ENCODE peak calls at places on chromosomes 16 and 17, in seven cellular contexts. X, K, H, W, F, V and J are unnamed samples. For H3K36me3, the result is how much of the 10 kb centered on the place peaks cover.

GRCh38 chr16:84356591-84357116 is 11.7 kb upstream of the ATP2C2 start:
- DNase-seq in K (peak), W (no peak), V (peak), F (peak), X (no peak), H (peak), J (no peak)

GRCh38 chr16:88705076-88705684 is 1.0 kb downstream of the RNF166 start:
- DNase-seq in W (peak), V (no peak), H (no peak), F (peak), X (no peak), K (no peak), J (peak)

GRCh38 chr17:16129441-16129840 is 85.9 kb downstream of the NCOR1 start:
- DNase-seq in X (no peak), H (no peak), F (no peak), V (no peak), W (no peak), K (no peak), J (no peak)

GRCh38 chr17:76365256-76365903 is 11.7 kb upstream of the PRPSAP1 start:
- DNase-seq in X (no peak), V (no peak), H (peak), W (no peak), F (no peak), K (no peak), J (no peak)

GRCh38 chr16:66127459-66128362 is 238.8 kb upstream of the CDH5 start:
- DNase-seq in V (no peak), K (no peak), H (peak), X (no peak), F (peak), W (peak), J (no peak)

GRCh38 chr17:19304209-19304608 is 58.3 kb downstream of the B9D1 start:
- DNase-seq in F (peak), H (no peak), X (no peak), V (no peak), K (no peak), W (no peak), J (peak)

GRCh38 chr16:53925011-53925410 is 221.1 kb downstream of the FTO start:
- DNase-seq in H (no peak), F (no peak), X (no peak), W (no peak), V (no peak), K (peak), J (no peak)

GRCh38 chr17:1203111-1203966 is 23.6 kb upstream of the ABR start:
- DNase-seq in V (peak), K (no peak), F (peak), H (peak), X (no peak), W (peak), J (peak)

GRCh38 chr17:8391711-8392110 is 5.9 kb downstream of the RNF222 start:
- DNase-seq in W (no peak), V (peak), X (no peak), H (no peak), F (no peak), K (no peak), J (no peak)

GRCh38 chr16:75632857-75633256 is 9.8 kb upstream of the ADAT1 start:
- DNase-seq in K (peak), W (no peak), F (no peak), V (no peak), X (no peak), H (no peak), J (no peak)

GRCh38 chr16:47584464-47585225 is 123.5 kb downstream of the PHKB start:
- DNase-seq in W (no peak), X (no peak), F (no peak), K (no peak), V (no peak), H (no peak), J (no peak)

GRCh38 chr17:915416-916201 is 64.0 kb downstream of the NXN start:
- DNase-seq in W (peak), K (no peak), F (peak), H (peak), V (no peak), X (no peak), J (no peak)

GRCh38 chr16:84061236-84061830 is 18.7 kb upstream of the SLC38A8 start:
- DNase-seq in H (no peak), K (no peak), F (no peak), X (no peak), W (no peak), V (no peak), J (no peak)

GRCh38 chr16:84041421-84041820 is 1.2 kb downstream of the SLC38A8 start:
- DNase-seq in X (no peak), W (no peak), H (no peak), K (no peak), V (no peak), F (no peak), J (no peak)

GRCh38 chr16:6605490-6605889 is 727.2 kb upstream of the RBFOX1 start:
- DNase-seq in F (no peak), H (no peak), K (no peak), V (no peak), X (no peak), W (no peak), J (no peak)

GRCh38 chr17:37489197-37490001 is at the start of gene DUSP14:
- DNase-seq in H (peak), V (peak), K (peak), W (peak), F (peak), X (peak), J (peak)

GRCh38 chr17:21419299-21420239 is 43.4 kb downstream of the KCNJ12 start:
- DNase-seq in W (no peak), X (no peak), K (peak), F (no peak), V (no peak), H (no peak), J (no peak)

GRCh38 chr17:1108560-1108809 is 71.3 kb downstream of the ABR start:
- DNase-seq in X (no peak), W (no peak), H (peak), V (peak), K (no peak), F (no peak), J (no peak)

GRCh38 chr16:89880477-89881367 is 7.3 kb downstream of the TCF25 start:
- DNase-seq in W (no peak), V (no peak), K (no peak), F (no peak), X (no peak), H (no peak), J (no peak)
- H3K36me3 ChIP-seq in W (under half), V (under half), K (under half), F (under half), X (under half), H (under half), J (under half)

GRCh38 chr16:85513649-85514048 is 99.5 kb upstream of the GSE1 start:
- DNase-seq in H (peak), F (no peak), W (no peak), V (no peak), K (no peak), X (no peak), J (no peak)

GRCh38 chr16:85514601-85515318 is 98.4 kb upstream of the GSE1 start:
- DNase-seq in H (peak), K (peak), V (peak), X (peak), F (peak), W (no peak), J (peak)

GRCh38 chr16:85513180-85513579 is 99.9 kb upstream of the GSE1 start:
- DNase-seq in V (no peak), F (no peak), W (no peak), X (no peak), H (no peak), K (no peak), J (no peak)

GRCh38 chr16:85515319-85515745 is 97.8 kb upstream of the GSE1 start:
- DNase-seq in H (no peak), K (no peak), X (no peak), F (no peak), V (no peak), W (no peak), J (no peak)

GRCh38 chr16:85514295-85514600 is 98.9 kb upstream of the GSE1 start:
- DNase-seq in V (no peak), K (no peak), X (no peak), W (no peak), H (no peak), F (no peak), J (no peak)
- TF ChIP-seq CTCF in V (no peak), K (no peak), X (peak), W (no peak), H (no peak), F (peak), J (no peak)

GRCh38 chr16:50274771-50275415 is 8.5 kb downstream of the ADCY7 start:
- DNase-seq in F (no peak), X (no peak), K (no peak), V (no peak), W (no peak), H (no peak), J (no peak)
- H3K4me3 ChIP-seq in F (no peak), X (no peak), K (no peak), V (no peak), W (no peak), H (no peak), J (no peak)

DNA sequence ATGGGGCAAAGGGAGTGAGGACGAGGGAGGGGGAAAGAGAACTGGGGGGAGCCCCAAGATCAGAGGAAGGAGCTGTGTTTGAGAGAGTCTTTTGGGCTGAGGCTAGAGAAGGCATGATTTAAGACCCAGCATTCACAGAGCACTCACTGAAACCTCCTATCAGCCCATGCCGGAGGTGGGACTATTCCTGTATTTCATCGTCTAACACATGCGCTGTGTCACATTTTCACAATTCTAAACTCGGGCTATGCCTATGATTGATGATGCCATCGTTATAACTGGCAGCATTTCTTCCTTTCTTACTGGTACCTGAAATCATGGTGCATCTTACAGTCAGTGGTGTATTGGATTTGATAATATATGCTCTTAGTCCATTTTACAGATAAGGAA is 3.5 kb downstream of the FAM171A2 start:
- DNase-seq in K (no peak), V (no peak), H (no peak), F (no peak), W (no peak), X (no peak), J (no peak)
- H3K36me3 ChIP-seq in K (under half), V (under half), H (under half), F (under half), W (under half), X (under half), J (under half)

GRCh38 chr16:86834451-86835035 is 256.2 kb downstream of the FOXL1 start:
- DNase-seq in X (no peak), K (no peak), W (peak), V (no peak), F (peak), H (peak), J (peak)
- TF ChIP-seq CTCF in X (peak), K (peak), W (no peak), V (no peak), F (no peak), H (peak), J (peak)

DNA sequence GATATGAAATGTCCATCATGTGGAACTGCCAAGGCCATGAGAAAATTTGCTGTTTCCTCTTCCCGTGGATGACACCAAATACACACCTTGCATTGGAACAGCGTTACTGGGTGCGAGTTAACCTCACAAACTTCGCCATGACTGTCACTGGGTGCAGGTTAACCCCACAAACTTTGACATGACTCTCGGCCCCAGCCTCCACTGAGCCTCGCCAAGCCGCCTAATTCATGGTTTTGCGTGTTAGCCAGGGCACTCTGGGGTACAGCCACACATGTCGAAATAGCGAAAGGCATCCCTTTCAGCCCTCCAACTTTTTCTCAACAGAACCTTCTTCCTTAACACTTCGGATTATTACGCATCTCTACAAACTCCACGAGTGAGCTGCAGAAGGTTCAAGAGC is 10.6 kb upstream of the KCTD5 start:
- DNase-seq in F (no peak), X (no peak), K (no peak), W (no peak), V (no peak), H (no peak), J (no peak)
- H3K4me3 ChIP-seq in F (peak), X (no peak), K (no peak), W (no peak), V (peak), H (no peak), J (no peak)

GRCh38 chr17:35416659-35417058 is 15.6 kb downstream of the SLFN12 start:
- DNase-seq in W (no peak), H (no peak), F (no peak), V (no peak), K (no peak), X (no peak), J (no peak)
- H3K36me3 ChIP-seq in W (under half), H (under half), F (under half), V (under half), K (under half), X (under half), J (under half)

GRCh38 chr17:7351665-7352558 is at the start of gene KCTD11:
- DNase-seq in K (peak), X (peak), V (peak), H (peak), F (peak), W (peak), J (peak)
- TF ChIP-seq CTCF in K (peak), X (peak), V (peak), H (peak), F (peak), W (peak), J (peak)